ENCODE peak calls at places on chromosomes 12 and 14, in seven cellular contexts. One of them, this sample, is unnamed.

GRCh38 chr14:32826404-32827082 is 112.1 kb upstream of the NPAS3 start:
- DNase-seq in OCI-LY7: no peak
- DNase-seq in anterior cingulate cortex: peak; percentile 56
- DNase-seq in amygdala: no peak
- DNase-seq in NCI-H460: no peak
- DNase-seq in RPMI7951: peak; percentile 28
- DNase-seq in WTC11: peak; percentile 17
- DNase-seq in this sample: peak; percentile 71

GRCh38 chr12:105860556-105861207 is 278.1 kb downstream of the NUAK1 start:
- DNase-seq in OCI-LY7: no peak
- DNase-seq in anterior cingulate cortex: no peak
- DNase-seq in amygdala: no peak
- DNase-seq in NCI-H460: no peak
- DNase-seq in RPMI7951: no peak
- DNase-seq in WTC11: no peak
- DNase-seq in this sample: no peak

GRCh38 chr12:20212658-20213387 is 155.5 kb upstream of the PDE3A start:
- DNase-seq in OCI-LY7: no peak
- DNase-seq in anterior cingulate cortex: peak; percentile 58
- DNase-seq in amygdala: peak; percentile 14
- DNase-seq in NCI-H460: peak; percentile 98
- DNase-seq in RPMI7951: peak; percentile 99
- DNase-seq in WTC11: peak; percentile 56
- DNase-seq in this sample: peak; percentile 70

GRCh38 chr12:49389092-49389703 is 21.9 kb downstream of the SPATS2 start:
- DNase-seq in OCI-LY7: no peak
- DNase-seq in anterior cingulate cortex: no peak
- DNase-seq in amygdala: no peak
- DNase-seq in NCI-H460: no peak
- DNase-seq in RPMI7951: no peak
- DNase-seq in WTC11: peak; percentile 91
- DNase-seq in this sample: no peak

GRCh38 chr12:93060666-93061413 is 131.7 kb upstream of the EEA1 start:
- DNase-seq in OCI-LY7: no peak
- DNase-seq in anterior cingulate cortex: no peak
- DNase-seq in amygdala: no peak
- DNase-seq in NCI-H460: no peak
- DNase-seq in RPMI7951: peak; percentile 35
- DNase-seq in WTC11: no peak
- DNase-seq in this sample: no peak

GRCh38 chr12:13454991-13455696 is 258.6 kb downstream of the EMP1 start:
- DNase-seq in OCI-LY7: no peak
- DNase-seq in anterior cingulate cortex: no peak
- DNase-seq in amygdala: no peak
- DNase-seq in NCI-H460: no peak
- DNase-seq in RPMI7951: no peak
- DNase-seq in WTC11: no peak
- DNase-seq in this sample: no peak

GRCh38 chr12:101111441-101111840 is 98.6 kb downstream of the SLC5A8 start:
- DNase-seq in OCI-LY7: no peak
- DNase-seq in anterior cingulate cortex: no peak
- DNase-seq in amygdala: no peak
- DNase-seq in NCI-H460: no peak
- DNase-seq in RPMI7951: no peak
- DNase-seq in WTC11: no peak
- DNase-seq in this sample: no peak

GRCh38 chr12:6829532-6830220 is 1.5 kb downstream of the P3H3 start:
- DNase-seq in OCI-LY7: peak; percentile 48
- DNase-seq in anterior cingulate cortex: no peak
- DNase-seq in amygdala: no peak
- DNase-seq in NCI-H460: no peak
- DNase-seq in RPMI7951: peak; percentile 36
- DNase-seq in WTC11: peak; percentile 47
- DNase-seq in this sample: no peak

GRCh38 chr12:590206-590750 is 73.0 kb downstream of the NINJ2 start:
- DNase-seq in OCI-LY7: no peak
- DNase-seq in anterior cingulate cortex: no peak
- DNase-seq in amygdala: no peak
- DNase-seq in NCI-H460: no peak
- DNase-seq in RPMI7951: no peak
- DNase-seq in WTC11: no peak
- DNase-seq in this sample: no peak

GRCh38 chr14:88848571-88848970 is 24.1 kb downstream of the TTC8 start:
- DNase-seq in OCI-LY7: no peak
- DNase-seq in anterior cingulate cortex: no peak
- DNase-seq in amygdala: no peak
- DNase-seq in NCI-H460: no peak
- DNase-seq in RPMI7951: no peak
- DNase-seq in WTC11: no peak
- DNase-seq in this sample: no peak

GRCh38 chr12:130335517-130336392 is 1.9 kb upstream of the PIWIL1 start:
- DNase-seq in OCI-LY7: peak; percentile 49
- DNase-seq in anterior cingulate cortex: peak; percentile 9
- DNase-seq in amygdala: no peak
- DNase-seq in NCI-H460: peak; percentile 51
- DNase-seq in RPMI7951: peak; percentile 41
- DNase-seq in WTC11: no peak
- DNase-seq in this sample: peak; percentile 70

GRCh38 chr12:9647825-9648700 is 21.4 kb upstream of the CLEC2D start:
- DNase-seq in OCI-LY7: peak; percentile 96
- DNase-seq in anterior cingulate cortex: peak; percentile 49
- DNase-seq in amygdala: peak; percentile 28
- DNase-seq in NCI-H460: peak; percentile 30
- DNase-seq in RPMI7951: peak; percentile 87
- DNase-seq in WTC11: peak; percentile 78
- DNase-seq in this sample: peak; percentile 48

GRCh38 chr12:39971348-39971747 is 134.5 kb downstream of the SLC2A13 start:
- DNase-seq in OCI-LY7: no peak
- DNase-seq in anterior cingulate cortex: no peak
- DNase-seq in amygdala: no peak
- DNase-seq in NCI-H460: no peak
- DNase-seq in RPMI7951: no peak
- DNase-seq in WTC11: no peak
- DNase-seq in this sample: no peak

GRCh38 chr12:121096199-121096798 is 36.4 kb upstream of the P2RX7 start:
- DNase-seq in OCI-LY7: no peak
- DNase-seq in anterior cingulate cortex: no peak
- DNase-seq in amygdala: no peak
- DNase-seq in NCI-H460: no peak
- DNase-seq in RPMI7951: no peak
- DNase-seq in WTC11: no peak
- DNase-seq in this sample: no peak

GRCh38 chr12:122876724-122877123 is 19.2 kb downstream of the VPS37B start:
- DNase-seq in OCI-LY7: no peak
- DNase-seq in anterior cingulate cortex: no peak
- DNase-seq in amygdala: no peak
- DNase-seq in NCI-H460: no peak
- DNase-seq in RPMI7951: peak; percentile 71
- DNase-seq in WTC11: no peak
- DNase-seq in this sample: no peak

GRCh38 chr12:3205742-3206519 is 128.8 kb downstream of the TSPAN9 start:
- DNase-seq in OCI-LY7: no peak
- DNase-seq in anterior cingulate cortex: no peak
- DNase-seq in amygdala: no peak
- DNase-seq in NCI-H460: no peak
- DNase-seq in RPMI7951: no peak
- DNase-seq in WTC11: no peak
- DNase-seq in this sample: no peak

This sample was measured in head of caudate nucleus.